ENCODE peak calls at places on chromosomes 13 and 19, in four cellular contexts. A is H1, B is IMR-90, P is Peyer's patch. Y is an unnamed sample.

GRCh38 chr13:27956576-27957300 is 12.4 kb downstream of the CDX2 start:
- DNase-seq in A (no peak), B (no peak), P (no peak), Y (no peak)

GRCh38 chr19:29211562-29212416 is 1.2 kb downstream of the UQCRFS1 start:
- DNase-seq in A (no peak), B (peak), P (no peak), Y (no peak)

GRCh38 chr19:9070066-9070465 is 16.8 kb upstream of the OR1M1 start:
- DNase-seq in A (no peak), B (no peak), P (no peak), Y (no peak)

GRCh38 chr19:56137405-56137804 is 3.7 kb upstream of the ZNF444 start:
- DNase-seq in A (no peak), B (no peak), P (peak), Y (no peak)

GRCh38 chr19:6060600-6061391 is 49.5 kb downstream of the RFX2 start:
- DNase-seq in A (no peak), B (peak), P (peak), Y (peak)

GRCh38 chr19:17479325-17479791 is 9.0 kb downstream of the SLC27A1 start:
- DNase-seq in A (no peak), B (peak), P (no peak), Y (no peak)

GRCh38 chr13:59623516-59623915 is 540.2 kb downstream of the DIAPH3 start:
- DNase-seq in A (no peak), B (no peak), P (no peak), Y (no peak)

GRCh38 chr13:83498045-83498444 is 384.2 kb downstream of the SLITRK1 start:
- DNase-seq in A (no peak), B (no peak), P (no peak), Y (no peak)

GRCh38 chr19:5282926-5283325 is 57.7 kb downstream of the PTPRS start:
- DNase-seq in A (no peak), B (no peak), P (no peak), Y (peak)

GRCh38 chr19:2289714-2290435 is 7.9 kb upstream of the PEAK3 start:
- DNase-seq in A (no peak), B (no peak), P (peak), Y (no peak)

GRCh38 chr13:19810996-19811881 is 28.5 kb upstream of the PSPC1 start:
- DNase-seq in A (no peak), B (peak), P (peak), Y (no peak)

GRCh38 chr19:38335949-38336637 is 463 bp downstream of the CATSPERG start:
- DNase-seq in A (peak), B (peak), P (peak), Y (peak)

GRCh38 chr19:41064974-41065569 is 23.2 kb upstream of the CYP2A13 start:
- DNase-seq in A (peak), B (peak), P (no peak), Y (peak)

GRCh38 chr13:48950507-48950886 is 25.2 kb upstream of the FNDC3A start:
- DNase-seq in A (no peak), B (peak), P (no peak), Y (no peak)

GRCh38 chr13:80082396-80083096 is 258.4 kb downstream of the SPRY2 start:
- DNase-seq in A (no peak), B (peak), P (no peak), Y (no peak)

GRCh38 chr19:18399008-18399407 is 1.6 kb upstream of the LRRC25 start:
- DNase-seq in A (no peak), B (peak), P (peak), Y (peak)

GRCh38 chr19:6023936-6024335 is 46.0 kb upstream of the RANBP3 start:
- DNase-seq in A (no peak), B (no peak), P (no peak), Y (no peak)

DNA sequence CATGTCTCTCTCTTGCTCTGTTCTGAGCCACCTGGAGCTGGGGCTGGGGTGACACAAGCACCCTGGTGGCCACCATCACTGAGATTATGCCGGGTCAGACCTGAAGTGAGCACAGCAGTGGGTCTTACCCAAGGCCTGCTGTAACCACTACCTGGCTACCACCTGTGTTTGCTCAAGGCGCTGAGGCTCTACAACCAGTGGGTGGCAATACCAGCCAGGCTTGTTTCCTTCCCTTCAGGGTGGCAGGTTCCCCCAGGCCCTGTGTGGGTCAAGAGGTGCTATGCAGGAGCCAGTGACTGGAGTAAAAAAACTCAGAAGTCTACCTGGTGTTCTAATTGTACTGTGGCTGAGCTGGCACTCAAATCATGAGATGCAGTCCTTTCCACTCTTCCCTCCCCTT is 8.0 kb upstream of the ZNF443 start:
- DNase-seq in A (no peak), B (no peak), P (no peak), Y (no peak)
- TF ChIP-seq POLR2A in A (no peak), B (no peak), P (no peak), Y (no peak)

GRCh38 chr19:1272423-1273262 is 2.7 kb upstream of the FAM174C start:
- DNase-seq in A (no peak), B (no peak), P (no peak), Y (no peak)

GRCh38 chr19:1275260-1275975 is at the start of gene FAM174C:
- DNase-seq in A (no peak), B (peak), P (peak), Y (peak)

GRCh38 chr19:1273263-1274041 is 1.9 kb upstream of the FAM174C start:
- DNase-seq in A (no peak), B (no peak), P (no peak), Y (no peak)

GRCh38 chr19:1274852-1275259 is 474 bp upstream of the FAM174C start:
- DNase-seq in A (no peak), B (no peak), P (no peak), Y (no peak)

GRCh38 chr19:1274081-1274851 is 1.1 kb upstream of the FAM174C start:
- DNase-seq in A (no peak), B (no peak), P (no peak), Y (no peak)
- H3K4me3 ChIP-seq in A (peak), B (no peak), P (peak), Y (peak)

DNA sequence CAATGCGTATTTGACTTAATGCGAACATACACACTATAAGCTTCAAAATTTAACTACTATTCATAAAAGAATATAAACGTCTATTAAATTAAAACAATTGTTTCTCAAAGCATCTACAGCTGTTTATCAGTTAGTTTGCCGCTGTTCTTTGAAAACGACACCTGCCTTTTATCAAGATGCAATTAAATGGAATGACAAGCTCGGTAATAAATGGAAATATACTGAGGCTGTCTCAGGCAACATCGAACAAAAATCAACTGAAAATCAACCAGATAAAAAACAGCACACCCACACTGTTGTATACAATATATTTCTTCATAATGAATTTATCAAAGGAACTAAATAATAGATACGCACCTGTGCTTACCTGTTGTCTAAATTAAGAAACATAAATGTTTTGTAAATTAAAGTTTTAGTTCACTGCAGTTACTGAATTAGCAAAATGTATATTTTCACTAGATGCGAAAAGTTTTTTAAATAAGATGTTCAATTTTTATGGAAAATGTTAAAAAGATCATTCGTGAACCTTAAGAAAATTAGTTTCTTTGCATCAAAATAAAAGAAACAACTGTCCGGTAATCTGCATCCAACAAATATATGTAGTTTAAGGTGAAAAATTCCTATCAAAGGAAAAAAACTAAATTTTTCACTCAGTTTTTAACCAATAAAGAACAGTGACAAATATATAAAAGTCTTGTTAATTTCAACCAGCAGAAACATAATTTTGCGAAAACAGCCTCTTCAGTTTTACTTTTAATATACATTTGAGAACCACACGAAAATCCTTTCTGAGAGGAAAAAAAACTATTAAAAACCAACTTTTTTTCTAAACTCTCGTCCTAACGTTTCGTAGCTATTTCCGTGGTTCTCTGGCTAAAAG is 64.3 kb downstream of the KCNRG start:
- DNase-seq in A (no peak), B (no peak), P (no peak), Y (no peak)
- H3K27ac ChIP-seq in A (no peak), B (peak), P (peak), Y (peak)

GRCh38 chr13:109778102-109778542 is 8.3 kb downstream of the IRS2 start:
- DNase-seq in A (no peak), B (peak), P (no peak), Y (no peak)
- TF ChIP-seq POLR2A in A (no peak), B (no peak), P (no peak), Y (no peak)

GRCh38 chr19:19525611-19526380 is 2.9 kb upstream of the YJEFN3 start:
- DNase-seq in A (no peak), B (no peak), P (no peak), Y (no peak)
- H3K4me3 ChIP-seq in A (no peak), B (no peak), P (no peak), Y (no peak)